ENCODE peak calls at places on chromosome 7, in ten cellular contexts. H is gastrocnemius medialis; O is HAP-1; J is adrenal gland; T is uterus; N is stomach; Y is SJCRH30; E is hepatocyte; A is CD8-positive, alpha-beta memory T cell; B is lung. V is an unnamed sample. For H3K9me3 and H3K27me3, the result is how much of the 10 kb centered on the place peaks cover.

GRCh38 chr7:78326189-78326588 is 527.6 kb downstream of the PHTF2 start:
- DNase-seq in H (no peak), O (no peak), J (no peak), T (no peak), N (no peak), Y (no peak), E (peak), A (no peak), B (no peak), V (no peak)

GRCh38 chr7:3162286-3162685 is 118.6 kb upstream of the CARD11 start:
- DNase-seq in H (no peak), O (peak), J (no peak), T (no peak), N (no peak), Y (no peak), E (no peak), A (no peak), B (no peak), V (no peak)

GRCh38 chr7:110841840-110842579 is 248.9 kb upstream of the LRRN3 start:
- DNase-seq in H (no peak), O (no peak), J (no peak), T (no peak), N (no peak), Y (no peak), E (no peak), A (no peak), B (no peak), V (no peak)

GRCh38 chr7:1926908-1927306 is 256.8 kb downstream of the ELFN1 start:
- DNase-seq in H (no peak), O (no peak), J (no peak), T (no peak), N (no peak), Y (no peak), E (no peak), A (no peak), B (no peak), V (no peak)

GRCh38 chr7:13551503-13551902 is 438.0 kb downstream of the ETV1 start:
- DNase-seq in H (no peak), O (peak), J (no peak), T (no peak), N (no peak), Y (peak), E (no peak), A (no peak), B (no peak), V (no peak)

GRCh38 chr7:117188949-117189348 is 133.9 kb downstream of the WNT2 start:
- DNase-seq in H (no peak), O (no peak), J (no peak), T (no peak), N (no peak), Y (no peak), E (no peak), A (no peak), B (no peak), V (no peak)

GRCh38 chr7:77482015-77482414 is 55.1 kb upstream of the PTPN12 start:
- DNase-seq in H (no peak), O (no peak), J (no peak), T (no peak), N (peak), Y (no peak), E (peak), A (no peak), B (peak), V (no peak)

GRCh38 chr7:25028370-25028971 is 48.5 kb upstream of the OSBPL3 start:
- DNase-seq in H (no peak), O (no peak), J (no peak), T (no peak), N (no peak), Y (peak), E (peak), A (peak), B (no peak), V (no peak)

GRCh38 chr7:64628721-64629120 is 37.2 kb upstream of the ZNF107 start:
- DNase-seq in H (no peak), O (no peak), J (no peak), T (no peak), N (no peak), Y (no peak), E (no peak), A (no peak), B (no peak), V (no peak)

GRCh38 chr7:131057015-131057518 is 270.6 kb upstream of the MKLN1 start:
- DNase-seq in H (no peak), O (no peak), J (no peak), T (no peak), N (no peak), Y (no peak), E (peak), A (no peak), B (no peak), V (no peak)

GRCh38 chr7:2381881-2382509 is 21.4 kb upstream of the CHST12 start:
- DNase-seq in H (no peak), O (no peak), J (no peak), T (no peak), N (no peak), Y (no peak), E (no peak), A (no peak), B (no peak), V (no peak)

GRCh38 chr7:117186218-117186617 is 136.6 kb downstream of the WNT2 start:
- DNase-seq in H (no peak), O (no peak), J (no peak), T (no peak), N (no peak), Y (no peak), E (no peak), A (no peak), B (no peak), V (no peak)

GRCh38 chr7:103540986-103541385 is 95.0 kb upstream of the SLC26A5 start:
- DNase-seq in H (peak), O (no peak), J (peak), T (no peak), N (peak), Y (no peak), E (no peak), A (no peak), B (no peak), V (peak)

GRCh38 chr7:133056370-133057238 is 25.3 kb downstream of the CHCHD3 start:
- DNase-seq in H (no peak), O (no peak), J (no peak), T (no peak), N (no peak), Y (no peak), E (no peak), A (no peak), B (no peak), V (no peak)

GRCh38 chr7:39386718-39387117 is 179.5 kb upstream of the YAE1 start:
- DNase-seq in H (no peak), O (no peak), J (no peak), T (no peak), N (no peak), Y (no peak), E (no peak), A (no peak), B (no peak), V (no peak)

GRCh38 chr7:120070201-120070600 is 202.8 kb upstream of the KCND2 start:
- DNase-seq in H (no peak), O (no peak), J (no peak), T (no peak), N (no peak), Y (no peak), E (no peak), A (no peak), B (no peak), V (no peak)

GRCh38 chr7:95753440-95753839 is 18.9 kb upstream of the DYNC1I1 start:
- DNase-seq in H (no peak), O (no peak), J (no peak), T (no peak), N (no peak), Y (no peak), E (no peak), A (no peak), B (no peak), V (no peak)

GRCh38 chr7:100612730-100613446 is 548 bp downstream of the MOSPD3 start:
- DNase-seq in H (no peak), O (peak), J (peak), T (no peak), N (no peak), Y (peak), E (peak), A (no peak), B (no peak), V (no peak)

GRCh38 chr7:15604166-15604565 is 42.4 kb upstream of the AGMO start:
- DNase-seq in H (no peak), O (no peak), J (no peak), T (no peak), N (no peak), Y (no peak), E (no peak), A (no peak), B (no peak), V (no peak)

GRCh38 chr7:150367187-150367510 is 1.5 kb upstream of the REPIN1 start:
- DNase-seq in H (no peak), O (no peak), J (no peak), T (no peak), N (no peak), Y (no peak), E (no peak), A (no peak), B (no peak), V (no peak)

GRCh38 chr7:81925530-81925929 is 155.7 kb upstream of the HGF start:
- DNase-seq in H (no peak), O (no peak), J (no peak), T (no peak), N (no peak), Y (no peak), E (no peak), A (no peak), B (no peak), V (no peak)

GRCh38 chr7:32036557-32036956 is 33.6 kb downstream of the PDE1C start:
- DNase-seq in H (no peak), O (no peak), J (no peak), T (no peak), N (no peak), Y (no peak), E (no peak), A (no peak), B (no peak), V (no peak)

GRCh38 chr7:100642534-100642907 is 1.2 kb upstream of the TFR2 start:
- DNase-seq in H (no peak), O (peak), J (no peak), T (no peak), N (peak), Y (no peak), E (no peak), A (no peak), B (no peak), V (no peak)

GRCh38 chr7:156222151-156222550 is 409.9 kb upstream of the SHH start:
- DNase-seq in H (no peak), O (no peak), J (peak), T (no peak), N (no peak), Y (no peak), E (no peak), A (no peak), B (no peak), V (no peak)

GRCh38 chr7:95045236-95045923 is 138.0 kb downstream of the PPP1R9A start:
- DNase-seq in H (no peak), O (peak), J (no peak), T (no peak), N (no peak), Y (peak), E (no peak), A (no peak), B (no peak), V (no peak)

GRCh38 chr7:33061282-33061928 is 1.2 kb downstream of the NT5C3A start:
- DNase-seq in H (no peak), O (no peak), J (no peak), T (no peak), N (no peak), Y (no peak), E (no peak), A (no peak), B (no peak), V (no peak)

GRCh38 chr7:85104432-85105205 is 82.2 kb downstream of the SEMA3D start:
- DNase-seq in H (no peak), O (no peak), J (no peak), T (no peak), N (no peak), Y (no peak), E (no peak), A (no peak), B (no peak), V (no peak)

GRCh38 chr7:20351901-20352300 is 21.2 kb downstream of the ITGB8 start:
- DNase-seq in H (no peak), O (peak), J (no peak), T (no peak), N (no peak), Y (no peak), E (no peak), A (no peak), B (no peak), V (no peak)

GRCh38 chr7:151736403-151736909 is 140.5 kb downstream of the PRKAG2 start:
- DNase-seq in H (peak), O (peak), J (peak), T (peak), N (peak), Y (peak), E (peak), A (no peak), B (peak), V (peak)

GRCh38 chr7:15566476-15566875 is 4.7 kb upstream of the AGMO start:
- DNase-seq in H (no peak), O (no peak), J (no peak), T (no peak), N (no peak), Y (no peak), E (no peak), A (no peak), B (no peak), V (no peak)

GRCh38 chr7:45105588-45106188 is 5.8 kb downstream of the TBRG4 start:
- DNase-seq in H (peak), O (no peak), J (no peak), T (no peak), N (no peak), Y (no peak), E (no peak), A (no peak), B (no peak), V (no peak)

DNA sequence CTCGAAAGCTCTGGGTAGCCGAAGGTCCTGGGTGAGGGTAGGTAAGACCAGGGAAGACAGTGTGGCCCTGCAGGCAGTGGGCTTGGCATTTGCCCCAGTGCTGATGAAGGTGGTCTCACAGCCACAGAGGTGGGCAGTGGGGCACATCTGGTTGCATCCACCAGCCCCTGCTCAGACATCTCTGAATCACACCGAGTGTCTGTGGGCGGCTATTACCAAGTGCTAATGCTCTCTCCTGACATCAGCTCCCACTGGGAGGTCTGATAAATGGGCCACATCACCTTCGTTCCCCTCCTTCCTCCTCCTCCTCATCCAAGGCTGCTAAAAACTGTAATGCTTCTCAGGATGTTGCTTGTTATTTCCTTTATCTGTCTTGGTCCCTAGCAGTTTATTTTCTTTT is 330.9 kb upstream of the COBL start:
- DNase-seq in H (no peak), O (peak), J (no peak), T (no peak), N (no peak), Y (no peak), E (no peak), A (no peak), B (no peak), V (no peak)
- H3K9me3 ChIP-seq in H (under half), O (under half), J (under half), T (under half), N (under half), Y (under half), E (under half), A (under half), B (under half), V (under half)

GRCh38 chr7:73770002-73770859 is at the start of gene CLDN3:
- DNase-seq in H (no peak), O (peak), J (no peak), T (no peak), N (peak), Y (peak), E (peak), A (no peak), B (peak), V (no peak)
- H3K27me3 ChIP-seq in H (under half), O (under half), J (under half), T (under half), N (half or more), Y (under half), E (under half), A (under half), B (under half), V (half or more)

DNA sequence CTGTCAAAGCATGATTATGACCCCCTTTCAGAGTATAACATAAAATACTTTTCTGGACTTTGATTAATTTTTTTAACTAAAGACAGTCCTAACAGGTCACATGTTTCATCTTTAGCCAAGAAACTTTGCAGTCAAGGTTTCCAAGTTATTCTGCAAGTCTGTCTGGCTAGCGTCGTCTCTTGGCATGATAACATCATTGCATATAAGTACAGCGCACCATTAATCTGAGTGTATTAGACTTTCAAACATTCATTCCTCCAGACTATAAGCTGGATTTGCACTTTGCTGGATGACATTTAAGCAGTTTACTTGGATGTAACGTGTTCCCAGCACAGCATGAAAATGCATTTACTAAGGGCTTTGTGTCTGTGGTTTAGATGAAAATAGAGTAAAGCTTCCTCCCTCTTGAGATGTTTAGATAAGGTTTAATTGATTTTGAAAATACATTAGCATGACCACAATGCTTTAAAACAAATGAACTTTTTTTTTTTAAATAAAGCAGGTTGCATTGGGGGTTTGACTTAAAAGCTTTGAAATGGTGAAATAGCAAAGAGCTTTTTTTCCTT is 349.0 kb upstream of the MTPN start:
- DNase-seq in H (no peak), O (no peak), J (no peak), T (no peak), N (no peak), Y (no peak), E (no peak), A (no peak), B (no peak), V (no peak)
- H3K9me3 ChIP-seq in H (under half), O (under half), J (under half), T (under half), N (under half), Y (under half), E (under half), A (under half), B (under half), V (under half)

DNA sequence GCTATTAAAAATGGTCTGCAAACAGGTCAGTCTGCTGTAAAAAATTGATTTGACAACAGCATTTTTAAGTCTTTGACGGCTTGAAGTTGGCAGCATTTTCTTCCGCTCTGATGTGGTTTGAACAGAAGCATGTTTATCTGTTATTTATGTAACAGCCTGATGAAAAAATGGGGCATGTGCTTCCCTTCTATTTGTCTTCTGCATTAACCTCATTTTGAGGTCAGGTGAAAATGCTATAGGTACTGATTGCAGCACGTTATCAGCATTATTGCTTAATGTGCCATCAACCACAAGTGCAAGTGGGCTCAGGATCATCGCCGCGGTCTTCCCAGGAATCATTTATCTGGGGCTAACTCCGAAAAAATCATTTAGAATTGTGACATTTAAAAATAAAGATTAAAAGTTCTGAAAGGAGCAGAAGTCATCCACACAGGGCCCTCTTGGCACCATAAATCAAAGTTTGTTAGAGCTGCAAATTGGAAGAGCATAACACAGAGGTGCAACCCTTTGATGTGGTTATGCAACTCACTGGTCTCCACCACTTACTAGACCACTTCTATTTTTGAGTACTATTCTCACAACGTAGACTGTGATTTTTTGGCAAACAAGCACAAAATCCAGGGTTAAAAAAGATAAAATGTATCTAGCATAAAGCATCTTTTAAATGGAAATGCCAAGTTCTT is 307.6 kb downstream of the MDFIC start:
- DNase-seq in H (no peak), O (no peak), J (no peak), T (no peak), N (no peak), Y (no peak), E (no peak), A (peak), B (no peak), V (no peak)
- H3K27me3 ChIP-seq in H (under half), O (under half), J (under half), T (under half), N (under half), Y (under half), E (under half), A (under half), B (under half), V (under half)

GRCh38 chr7:153398789-153399553 is 639.4 kb downstream of the ACTR3B start:
- DNase-seq in H (no peak), O (no peak), J (no peak), T (no peak), N (no peak), Y (no peak), E (no peak), A (no peak), B (no peak), V (no peak)
- H3K9me3 ChIP-seq in H (under half), O (under half), J (under half), T (under half), N (under half), Y (under half), E (under half), A (under half), B (under half), V (under half)

GRCh38 chr7:157525501-157525915 is 188.7 kb downstream of the DNAJB6 start:
- DNase-seq in H (no peak), O (peak), J (no peak), T (no peak), N (no peak), Y (no peak), E (no peak), A (no peak), B (no peak), V (no peak)
- H3K27me3 ChIP-seq in H (under half), O (under half), J (under half), T (under half), N (under half), Y (under half), E (under half), A (under half), B (under half), V (under half)

DNA sequence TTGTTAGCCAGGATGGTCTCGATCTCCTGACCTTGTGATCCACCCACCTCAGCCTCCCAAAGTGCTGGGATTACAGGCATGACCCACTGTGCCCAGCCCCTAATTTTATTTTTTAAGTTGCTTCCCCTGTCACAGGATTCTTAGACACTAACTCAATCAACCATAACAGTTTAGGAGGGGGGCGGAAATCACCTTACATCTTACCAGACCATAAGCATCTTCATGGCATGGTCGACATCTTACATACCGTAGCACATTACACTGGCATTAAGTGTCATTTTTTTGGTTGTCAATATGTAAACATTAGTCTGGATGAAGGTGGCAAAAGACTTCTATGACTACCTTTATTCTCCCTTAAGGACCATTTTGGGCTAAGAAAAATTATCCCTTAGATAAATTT is 95.6 kb downstream of the TRIM24 start:
- DNase-seq in H (no peak), O (no peak), J (no peak), T (no peak), N (no peak), Y (no peak), E (no peak), A (no peak), B (no peak), V (no peak)
- H3K9me3 ChIP-seq in H (under half), O (under half), J (under half), T (under half), N (half or more), Y (under half), E (half or more), A (under half), B (under half), V (under half)

GRCh38 chr7:141393056-141393455 is 158.2 kb upstream of the AGK start:
- DNase-seq in H (no peak), O (no peak), J (no peak), T (no peak), N (no peak), Y (no peak), E (no peak), A (no peak), B (no peak), V (no peak)
- H3K27me3 ChIP-seq in H (under half), O (under half), J (under half), T (under half), N (under half), Y (under half), E (under half), A (under half), B (under half), V (under half)

V was measured in left ventricle myocardium inferior.